ENCODE peak calls at places on chromosomes 2 and 18, in ten cellular contexts. J is upper lobe of right lung; G is NT2/D1; W is A673; Y is bronchial epithelial cell; H is SK-N-SH; T is fibroblast of lung; M is mucosa of descending colon; Z is heart left ventricle; B is CD8-positive, alpha-beta T cell. Q is an unnamed sample.
A peak's percentile ranks its signal among the peaks of the same experiment; 100 is the strongest.

GRCh38 chr18:10560457-10561045 is 34.7 kb downstream of the NAPG start:
- DNase-seq in Z (peak; percentile 57), M (no peak), J (no peak), B (peak; percentile 60), T (peak; percentile 81), Y (peak; percentile 60), G (peak; percentile 59), W (peak; percentile 86), H (peak; percentile 74), Q (peak; percentile 51)

GRCh38 chr2:217218269-217219140 is 358.6 kb upstream of the TNP1 start:
- DNase-seq in H (no peak), Y (peak; percentile 32), Z (peak; percentile 32), M (no peak), J (no peak), B (no peak), T (peak; percentile 78), W (no peak), G (no peak), Q (peak; percentile 16)

GRCh38 chr2:202638710-202639109 is 3.9 kb downstream of the FAM117B start:
- DNase-seq in B (no peak), W (no peak), Y (no peak), J (no peak), H (no peak), G (no peak), Z (no peak), M (no peak), T (no peak), Q (no peak)

GRCh38 chr2:213162515-213163118 is 11.2 kb upstream of the IKZF2 start:
- DNase-seq in W (no peak), Y (peak; percentile 59), H (no peak), M (no peak), T (peak; percentile 64), J (no peak), Z (no peak), B (no peak), G (no peak), Q (no peak)

GRCh38 chr18:78804206-78805030 is 175.2 kb upstream of the SALL3 start:
- DNase-seq in H (no peak), Y (no peak), W (no peak), G (no peak), T (no peak), Z (no peak), B (no peak), M (no peak), J (peak; percentile 53), Q (no peak)

GRCh38 chr2:106972782-106973181 is 86.8 kb upstream of the ST6GAL2 start:
- DNase-seq in T (no peak), Y (no peak), Z (no peak), G (no peak), H (no peak), B (no peak), J (no peak), M (no peak), W (no peak), Q (no peak)

GRCh38 chr18:32879497-32879896 is 106.7 kb upstream of the KLHL14 start:
- DNase-seq in Y (no peak), B (no peak), H (no peak), M (no peak), Z (no peak), G (no peak), W (no peak), T (no peak), J (no peak), Q (no peak)

GRCh38 chr18:33821503-33821902 is 243.5 kb downstream of the ASXL3 start:
- DNase-seq in Y (peak; percentile 96), M (no peak), H (no peak), T (peak; percentile 94), Z (no peak), B (no peak), G (no peak), W (no peak), J (no peak), Q (no peak)

GRCh38 chr2:179305125-179305524 is 40.5 kb upstream of the SESTD1 start:
- DNase-seq in M (no peak), T (no peak), Z (no peak), J (no peak), B (no peak), H (no peak), Y (no peak), G (no peak), W (no peak), Q (no peak)

GRCh38 chr18:28606686-28607085 is 429.8 kb upstream of the CDH2 start:
- DNase-seq in Y (no peak), M (no peak), G (no peak), J (no peak), H (no peak), Z (no peak), W (no peak), B (no peak), T (no peak), Q (no peak)

GRCh38 chr2:112174383-112174782 is 36.2 kb downstream of the FBLN7 start:
- DNase-seq in W (peak; percentile 15), G (no peak), Y (no peak), H (no peak), Z (no peak), J (no peak), M (no peak), B (no peak), T (no peak), Q (no peak)

GRCh38 chr2:88053301-88053700 is 2.3 kb downstream of the KRCC1 start:
- DNase-seq in B (no peak), J (no peak), M (no peak), W (peak; percentile 45), Y (no peak), H (no peak), G (no peak), T (peak; percentile 78), Z (no peak), Q (no peak)

GRCh38 chr2:241314181-241314932 is 1.1 kb downstream of the HDLBP start:
- DNase-seq in M (no peak), Z (no peak), J (no peak), G (no peak), B (no peak), T (peak; percentile 69), Y (peak; percentile 39), H (no peak), W (no peak), Q (no peak)

GRCh38 chr18:76979906-76980305 is 152.7 kb downstream of the MBP start:
- DNase-seq in T (no peak), Z (no peak), Y (no peak), J (no peak), G (no peak), B (no peak), H (no peak), M (no peak), W (no peak), Q (no peak)

GRCh38 chr18:48663931-48664847 is 125.4 kb downstream of the CTIF start:
- DNase-seq in W (peak; percentile 50), G (peak; percentile 33), M (peak; percentile 69), T (peak; percentile 43), Y (peak; percentile 31), H (peak; percentile 84), Z (peak; percentile 72), B (peak; percentile 52), J (peak; percentile 87), Q (no peak)

GRCh38 chr18:75916641-75916982 is 489.1 kb upstream of the SMIM21 start:
- DNase-seq in G (no peak), Y (no peak), Z (no peak), B (no peak), W (no peak), H (no peak), T (no peak), J (no peak), M (no peak), Q (no peak)
- H3K4me3 ChIP-seq in G (peak overlapping the region; percentile 60), Y (no peak overlapping the region), Z (peak overlapping the region; percentile 50), B (no peak overlapping the region), W (no peak overlapping the region), H (peak overlapping the region; percentile 45), T (no peak overlapping the region), J (peak overlapping the region; percentile 43), M (no peak overlapping the region), Q (no peak overlapping the region)

DNA sequence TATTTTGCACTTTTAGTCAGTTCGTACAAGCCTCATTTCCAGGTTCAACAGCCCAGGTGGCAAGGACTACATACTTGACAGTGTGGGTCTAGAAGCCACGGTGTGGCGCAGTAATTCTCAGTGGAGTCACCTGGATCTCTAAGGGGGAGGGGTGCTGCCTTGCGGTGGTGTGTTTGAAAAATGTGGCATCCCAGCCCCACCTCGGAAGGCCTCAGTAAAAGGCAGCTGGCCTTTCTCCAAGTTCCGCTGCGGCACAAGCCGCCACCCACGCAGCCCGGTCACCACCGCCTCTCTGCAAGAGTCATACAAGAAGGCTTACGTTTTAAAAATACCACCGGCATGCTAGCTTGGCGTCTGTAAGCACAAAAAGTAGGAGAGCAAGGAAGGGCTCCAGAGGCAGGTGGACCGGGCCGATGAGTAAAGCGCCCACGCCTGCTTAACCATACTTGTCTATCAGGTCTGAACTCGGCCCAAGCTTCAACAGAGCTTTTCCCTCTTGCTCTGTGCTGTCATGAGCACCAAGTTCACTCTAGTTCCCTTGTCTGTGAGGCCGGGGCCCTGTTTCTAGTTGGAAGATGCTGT is 49.5 kb downstream of the SPRED2 start:
- DNase-seq in Y (peak; percentile 97), W (peak; percentile 82), H (peak; percentile 50), T (peak; percentile 80), Z (peak; percentile 88), J (peak; percentile 95), G (no peak), M (peak; percentile 90), B (peak; percentile 78), Q (peak; percentile 97)
- H3K4me3 ChIP-seq in Y (no peak overlapping the region), W (no peak overlapping the region), H (no peak overlapping the region), T (no peak overlapping the region), Z (peak overlapping the region; percentile 33), J (no peak overlapping the region), G (no peak overlapping the region), M (no peak overlapping the region), B (no peak overlapping the region), Q (peak overlapping the region; percentile 33)

DNA sequence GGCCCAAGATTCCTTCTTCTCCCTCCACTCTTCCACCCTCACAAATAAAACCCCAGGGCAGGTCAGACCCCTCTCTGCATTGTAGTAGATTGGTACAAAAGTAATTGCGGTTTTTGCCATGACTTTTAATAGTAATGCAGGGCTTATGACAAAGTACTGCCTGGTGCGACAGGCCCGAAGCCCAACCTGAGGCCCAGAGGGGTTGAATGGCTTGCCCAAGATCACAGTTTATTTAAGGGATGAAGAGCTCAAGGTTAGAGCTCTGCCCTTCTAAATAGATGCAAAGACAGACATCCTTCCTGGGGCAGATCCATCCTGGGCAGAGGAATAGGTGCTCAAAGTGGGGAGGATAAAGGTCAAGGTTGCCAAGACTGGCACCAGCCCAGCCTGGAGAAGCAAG is 899 bp upstream of the PSTPIP2 start:
- DNase-seq in T (no peak), Y (no peak), G (no peak), M (no peak), J (no peak), W (no peak), B (no peak), Z (no peak), H (no peak), Q (no peak)
- H3K4me3 ChIP-seq in T (no peak overlapping the region), Y (no peak overlapping the region), G (no peak overlapping the region), M (no peak overlapping the region), J (no peak overlapping the region), W (no peak overlapping the region), B (no peak overlapping the region), Z (no peak overlapping the region), H (no peak overlapping the region), Q (no peak overlapping the region)

DNA sequence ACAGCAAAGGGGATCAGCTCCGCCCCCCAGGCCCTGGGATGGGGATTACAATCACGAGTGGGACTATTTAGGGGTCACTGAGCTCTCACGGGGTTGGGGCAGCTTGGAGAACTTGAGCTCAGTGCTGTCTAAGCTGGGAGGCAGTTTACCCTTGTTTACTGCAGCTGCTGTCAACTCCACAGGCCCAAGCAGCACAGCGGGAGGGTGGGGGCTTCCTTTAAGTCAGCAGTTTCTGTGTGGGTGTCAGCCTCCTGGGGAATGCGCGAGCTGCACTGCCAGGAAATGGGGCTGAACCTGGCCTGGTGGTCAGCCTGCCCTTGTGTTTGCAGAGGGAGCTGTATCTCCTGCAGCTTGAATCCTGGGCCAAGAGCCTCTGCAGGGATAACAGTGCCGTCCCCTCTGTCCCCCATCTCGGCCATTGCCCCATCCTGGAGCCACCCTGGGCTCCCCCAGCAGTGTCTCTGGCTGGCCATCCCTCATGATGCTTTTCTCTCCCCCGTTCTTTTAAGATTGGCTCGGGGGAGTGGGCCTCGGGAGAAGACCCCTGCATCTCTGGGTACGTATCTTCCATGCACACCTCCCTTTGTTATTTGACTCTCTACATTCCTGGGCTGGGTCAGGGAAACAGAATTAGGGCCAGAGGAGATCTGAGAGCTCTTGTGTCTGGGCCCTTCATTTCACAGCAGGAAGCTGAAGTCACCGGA is 30.0 kb downstream of the TOGARAM2 start:
- DNase-seq in H (no peak), J (no peak), T (peak; percentile 53), W (peak; percentile 60), Y (no peak), Z (peak; percentile 68), M (peak; percentile 73), G (no peak), B (peak; percentile 65), Q (peak; percentile 67)
- H3K4me3 ChIP-seq in H (no peak overlapping the region), J (no peak overlapping the region), T (no peak overlapping the region), W (no peak overlapping the region), Y (no peak overlapping the region), Z (no peak overlapping the region), M (no peak overlapping the region), G (no peak overlapping the region), B (peak overlapping the region; percentile 18), Q (peak overlapping the region; percentile 13)

Q was measured in Jurkat, Clone E6-1.